ENCODE peak calls at places on chromosomes 6 and 20, in seven cellular contexts. F is head of caudate nucleus; B is activated CD4-positive, alpha-beta T cell treated with anti-CD3 and anti-CD28 coated beads for 48 hours; K is central memory CD8-positive, alpha-beta T cell; H is ecto neural progenitor cell; J is activated naive CD8-positive, alpha-beta T cell treated with anti-CD3 and anti-CD28 coated beads, Interleukin-2, amount 50 U/mL, for 24 hours; D is EL. C is an unnamed sample.

GRCh38 chr6:48325701-48326100 is 214.7 kb upstream of the PTCHD4 start:
- DNase-seq in F (no peak), B (no peak), K (no peak), H (no peak), J (no peak), D (peak; percentile 56), C (no peak)

GRCh38 chr20:33319986-33320385 is 37.0 kb downstream of the BPIFB1 start:
- DNase-seq in F (no peak), B (no peak), K (no peak), H (no peak), J (no peak), D (no peak), C (no peak)

GRCh38 chr6:27759930-27760329 is 152.3 kb downstream of the OR2B2 start:
- DNase-seq in F (no peak), B (no peak), K (no peak), H (no peak), J (no peak), D (no peak), C (no peak)

GRCh38 chr20:60455272-60455671 is 497.0 kb downstream of the CDH26 start:
- DNase-seq in F (no peak), B (no peak), K (no peak), H (no peak), J (no peak), D (no peak), C (no peak)

GRCh38 chr6:127869772-127870404 is 31.0 kb downstream of the THEMIS start:
- DNase-seq in F (peak; percentile 30), B (no peak), K (no peak), H (no peak), J (no peak), D (no peak), C (no peak)

GRCh38 chr6:15430947-15431405 is 185.1 kb downstream of the JARID2 start:
- DNase-seq in F (no peak), B (no peak), K (no peak), H (no peak), J (no peak), D (no peak), C (no peak)

GRCh38 chr6:3410385-3411360 is 46.2 kb downstream of the SLC22A23 start:
- DNase-seq in F (peak; percentile 57), B (peak; percentile 75), K (peak; percentile 20), H (peak; percentile 81), J (peak; percentile 75), D (peak; percentile 63), C (peak; percentile 20)

GRCh38 chr20:10376271-10377075 is 57.5 kb downstream of the MKKS start:
- DNase-seq in F (no peak), B (no peak), K (no peak), H (no peak), J (no peak), D (peak; percentile 81), C (no peak)

GRCh38 chr6:136586295-136586694 is 36.1 kb upstream of the MAP7 start:
- DNase-seq in F (no peak), B (no peak), K (no peak), H (no peak), J (no peak), D (peak; percentile 84), C (no peak)

GRCh38 chr6:87922947-87923330 is 124.7 kb upstream of the SPACA1 start:
- DNase-seq in F (no peak), B (no peak), K (no peak), H (no peak), J (peak; percentile 8), D (no peak), C (peak; percentile 63)

GRCh38 chr6:24394061-24394460 is 8.7 kb upstream of the MRS2 start:
- DNase-seq in F (no peak), B (no peak), K (no peak), H (no peak), J (no peak), D (no peak), C (no peak)

GRCh38 chr6:64104051-64104450 is 468.4 kb downstream of the PHF3 start:
- DNase-seq in F (no peak), B (no peak), K (no peak), H (no peak), J (no peak), D (no peak), C (no peak)

GRCh38 chr6:87925373-87926060 is 122.1 kb upstream of the SPACA1 start:
- DNase-seq in F (no peak), B (no peak), K (peak; percentile 21), H (no peak), J (peak; percentile 14), D (no peak), C (peak; percentile 70)

GRCh38 chr6:47093169-47093568 is 51.0 kb upstream of the ADGRF1 start:
- DNase-seq in F (no peak), B (no peak), K (no peak), H (no peak), J (no peak), D (no peak), C (no peak)

GRCh38 chr6:74731204-74731603 is 474.6 kb downstream of the COL12A1 start:
- DNase-seq in F (no peak), B (no peak), K (no peak), H (no peak), J (no peak), D (peak; percentile 46), C (no peak)

GRCh38 chr6:53526000-53526399 is 18.9 kb downstream of the GCLC start:
- DNase-seq in F (no peak), B (no peak), K (no peak), H (no peak), J (no peak), D (no peak), C (no peak)

GRCh38 chr6:54072708-54073313 is 38.4 kb upstream of the MLIP start:
- DNase-seq in F (no peak), B (no peak), K (no peak), H (no peak), J (no peak), D (no peak), C (no peak)

GRCh38 chr6:91816335-91816734 is 1229.5 kb upstream of the MAP3K7 start:
- DNase-seq in F (no peak), B (no peak), K (no peak), H (no peak), J (no peak), D (no peak), C (no peak)

GRCh38 chr20:38007526-38007925 is 25.7 kb downstream of the TTI1 start:
- DNase-seq in F (no peak), B (no peak), K (no peak), H (no peak), J (no peak), D (no peak), C (no peak)

GRCh38 chr6:1297746-1298145 is 14.2 kb upstream of the FOXQ1 start:
- DNase-seq in F (no peak), B (no peak), K (no peak), H (no peak), J (no peak), D (peak; percentile 67), C (no peak)

GRCh38 chr20:11891827-11892521 is 25.7 kb upstream of the BTBD3 start:
- DNase-seq in F (peak; percentile 30), B (peak; percentile 71), K (no peak), H (peak; percentile 80), J (peak; percentile 40), D (peak; percentile 85), C (peak; percentile 47)

GRCh38 chr6:53915292-53915691 is 120.5 kb downstream of the LRRC1 start:
- DNase-seq in F (no peak), B (no peak), K (no peak), H (no peak), J (no peak), D (no peak), C (no peak)

GRCh38 chr6:134669531-134669930 is 280.4 kb downstream of the ALDH8A1 start:
- DNase-seq in F (no peak), B (no peak), K (no peak), H (no peak), J (no peak), D (no peak), C (no peak)

GRCh38 chr20:47724398-47724797 is 60.9 kb downstream of the SULF2 start:
- DNase-seq in F (no peak), B (no peak), K (no peak), H (no peak), J (no peak), D (no peak), C (no peak)

GRCh38 chr20:14445902-14446301 is 108.5 kb upstream of the FLRT3 start:
- DNase-seq in F (no peak), B (no peak), K (no peak), H (no peak), J (no peak), D (no peak), C (no peak)

GRCh38 chr6:37569317-37569716 is 69.6 kb upstream of the CCDC167 start:
- DNase-seq in F (no peak), B (no peak), K (no peak), H (no peak), J (no peak), D (no peak), C (no peak)

C was measured in stimulated activated naive B cell treated with anti-CD40 and anti-IgM and Interleukin-4, amounts not matched to agents 10 μg/mL and 1 μg/mL and 100 μg/mL, for 72 hours.